ENCODE peak calls at places on chromosomes 2 and 18, in seven cellular contexts. I is GM23248, G is NCI-H446 treated with DMSO at 0.1 percent for 48 hours, C is fibroblast of the aortic adventitia, V is caudate nucleus, J is T47D, E is nucleus accumbens. P is an unnamed sample.

GRCh38 chr2:175855794-175856453 is 146.1 kb downstream of the LNPK start:
- DNase-seq in I (peak), J (no peak), E (no peak), V (no peak), C (peak), G (peak), P (no peak)

GRCh38 chr2:124437811-124438210 is 412.7 kb downstream of the CNTNAP5 start:
- DNase-seq in E (no peak), C (no peak), G (no peak), V (no peak), J (no peak), I (no peak), P (no peak)

GRCh38 chr18:59672125-59672769 is 25.0 kb downstream of the CCBE1 start:
- DNase-seq in V (no peak), C (peak), I (no peak), E (no peak), G (peak), J (no peak), P (no peak)

GRCh38 chr18:25298853-25299274 is 53.1 kb downstream of the ZNF521 start:
- DNase-seq in V (no peak), C (peak), G (no peak), E (no peak), J (no peak), I (peak), P (no peak)

GRCh38 chr2:126942427-126943203 is 43.9 kb downstream of the TEX51 start:
- DNase-seq in G (no peak), I (no peak), J (no peak), E (no peak), V (no peak), C (no peak), P (no peak)

GRCh38 chr2:110773470-110773921 is 41.1 kb downstream of the ACOXL start:
- DNase-seq in V (no peak), C (peak), I (no peak), E (no peak), J (no peak), G (peak), P (no peak)

GRCh38 chr2:232897971-232898408 is 27.9 kb downstream of the SNORC start:
- DNase-seq in V (no peak), C (no peak), G (no peak), J (no peak), E (no peak), I (no peak), P (no peak)

GRCh38 chr2:191500566-191501389 is 177.2 kb upstream of the NABP1 start:
- DNase-seq in I (no peak), E (no peak), J (no peak), G (no peak), V (no peak), C (no peak), P (no peak)

GRCh38 chr2:101109451-101110140 is 41.6 kb downstream of the TBC1D8 start:
- DNase-seq in I (no peak), G (no peak), J (no peak), V (no peak), C (no peak), E (no peak), P (peak)

GRCh38 chr18:10822457-10822856 is 296.6 kb downstream of the NAPG start:
- DNase-seq in V (no peak), C (no peak), G (no peak), J (no peak), E (no peak), I (no peak), P (no peak)

GRCh38 chr18:48933578-48934399 is 17.0 kb downstream of the SMAD7 start:
- DNase-seq in I (peak), J (no peak), V (no peak), G (no peak), E (no peak), C (no peak), P (no peak)

GRCh38 chr2:18422416-18423165 is 137.9 kb downstream of the RDH14 start:
- DNase-seq in C (peak), G (no peak), I (peak), J (no peak), V (no peak), E (no peak), P (no peak)

GRCh38 chr2:149084924-149085795 is 46.7 kb downstream of the LYPD6B start:
- DNase-seq in I (peak), J (no peak), G (peak), C (peak), V (no peak), E (no peak), P (no peak)

GRCh38 chr2:59029058-59029457 is 787.9 kb upstream of the FANCL start:
- DNase-seq in C (no peak), G (peak), J (no peak), I (no peak), V (no peak), E (no peak), P (no peak)

GRCh38 chr2:46849080-46849715 is 66.4 kb downstream of the MCFD2 start:
- DNase-seq in G (no peak), C (peak), J (no peak), I (peak), V (no peak), E (no peak), P (no peak)

P was measured in D341Med.